ENCODE peak calls at places on chromosome 19, in nine cellular contexts. K, Y, B, C, R, Q, H, A and Z are unnamed samples.

GRCh38 chr19:54188224-54188871 is 1.0 kb downstream of the MBOAT7 start:
- DNase-seq in K (no peak), Y (no peak), B (peak), C (no peak), R (peak), Q (no peak), H (no peak), A (no peak), Z (no peak)

GRCh38 chr19:30221176-30221575 is 151.0 kb upstream of the ZNF536 start:
- DNase-seq in K (no peak), Y (no peak), B (no peak), C (no peak), R (no peak), Q (no peak), H (no peak), A (no peak), Z (no peak)

GRCh38 chr19:15251010-15251748 is 18.9 kb upstream of the EPHX3 start:
- DNase-seq in K (no peak), Y (peak), B (peak), C (no peak), R (no peak), Q (no peak), H (no peak), A (no peak), Z (no peak)

GRCh38 chr19:29121684-29122083 is 91.3 kb downstream of the UQCRFS1 start:
- DNase-seq in K (peak), Y (no peak), B (peak), C (no peak), R (no peak), Q (no peak), H (no peak), A (no peak), Z (no peak)

GRCh38 chr19:5113101-5113557 is 144.2 kb downstream of the KDM4B start:
- DNase-seq in K (no peak), Y (no peak), B (no peak), C (no peak), R (no peak), Q (no peak), H (no peak), A (no peak), Z (no peak)

GRCh38 chr19:5952193-5953033 is 25.5 kb downstream of the RANBP3 start:
- DNase-seq in K (no peak), Y (no peak), B (no peak), C (no peak), R (no peak), Q (no peak), H (no peak), A (no peak), Z (no peak)

GRCh38 chr19:6038634-6039405 is 60.9 kb upstream of the RANBP3 start:
- DNase-seq in K (no peak), Y (no peak), B (peak), C (peak), R (no peak), Q (no peak), H (no peak), A (no peak), Z (peak)

GRCh38 chr19:55273978-55274707 is 5.8 kb downstream of the HSPBP1 start:
- DNase-seq in K (no peak), Y (no peak), B (no peak), C (no peak), R (no peak), Q (no peak), H (no peak), A (no peak), Z (no peak)

GRCh38 chr19:15300533-15301194 is 31.7 kb downstream of the BRD4 start:
- DNase-seq in K (no peak), Y (no peak), B (no peak), C (no peak), R (no peak), Q (no peak), H (no peak), A (no peak), Z (no peak)

GRCh38 chr19:3383121-3383722 is 16.8 kb downstream of the NFIC start:
- DNase-seq in K (peak), Y (peak), B (peak), C (no peak), R (no peak), Q (no peak), H (no peak), A (no peak), Z (no peak)

GRCh38 chr19:45071969-45072790 is 4.1 kb downstream of the ZNF296 start:
- DNase-seq in K (no peak), Y (no peak), B (no peak), C (peak), R (no peak), Q (no peak), H (no peak), A (peak), Z (no peak)

GRCh38 chr19:29886535-29886934 is 55.5 kb upstream of the URI1 start:
- DNase-seq in K (no peak), Y (no peak), B (no peak), C (no peak), R (peak), Q (no peak), H (no peak), A (peak), Z (no peak)

GRCh38 chr19:40933025-40933424 is 51.0 kb upstream of the CYP2A7 start:
- DNase-seq in K (no peak), Y (no peak), B (no peak), C (no peak), R (no peak), Q (no peak), H (no peak), A (no peak), Z (no peak)

GRCh38 chr19:37986048-37986750 is 79.2 kb downstream of the SIPA1L3 start:
- DNase-seq in K (no peak), Y (no peak), B (no peak), C (no peak), R (peak), Q (peak), H (no peak), A (no peak), Z (no peak)

GRCh38 chr19:3893509-3894179 is 13.2 kb downstream of the ATCAY start:
- DNase-seq in K (no peak), Y (no peak), B (no peak), C (no peak), R (no peak), Q (no peak), H (no peak), A (peak), Z (no peak)

GRCh38 chr19:52007436-52007804 is 591 bp downstream of the ZNF615 start:
- DNase-seq in K (peak), Y (no peak), B (no peak), C (no peak), R (no peak), Q (no peak), H (no peak), A (no peak), Z (no peak)

GRCh38 chr19:4657835-4658234 is 12.3 kb downstream of the MYDGF start:
- DNase-seq in K (no peak), Y (no peak), B (no peak), C (no peak), R (no peak), Q (no peak), H (no peak), A (no peak), Z (no peak)

GRCh38 chr19:14113762-14114414 is 3.7 kb downstream of the PRKACA start:
- DNase-seq in K (no peak), Y (peak), B (peak), C (no peak), R (peak), Q (no peak), H (no peak), A (no peak), Z (no peak)

GRCh38 chr19:41192574-41193419 is at the start of gene CYP2S1:
- DNase-seq in K (no peak), Y (no peak), B (no peak), C (no peak), R (peak), Q (no peak), H (no peak), A (peak), Z (no peak)

GRCh38 chr19:5993516-5994406 is 15.8 kb upstream of the RANBP3 start:
- DNase-seq in K (no peak), Y (peak), B (peak), C (no peak), R (no peak), Q (peak), H (no peak), A (peak), Z (no peak)

GRCh38 chr19:33435706-33436359 is 62.3 kb downstream of the CEBPG start:
- DNase-seq in K (no peak), Y (no peak), B (no peak), C (no peak), R (no peak), Q (no peak), H (no peak), A (no peak), Z (no peak)

GRCh38 chr19:41478875-41479756 is 36.2 kb downstream of the ERICH4 start:
- DNase-seq in K (no peak), Y (no peak), B (no peak), C (no peak), R (no peak), Q (no peak), H (no peak), A (no peak), Z (no peak)

GRCh38 chr19:18322318-18322758 is 538 bp downstream of the LSM4 start:
- DNase-seq in K (no peak), Y (peak), B (no peak), C (no peak), R (peak), Q (peak), H (no peak), A (peak), Z (no peak)

GRCh38 chr19:16076958-16077611 is 790 bp downstream of the TPM4 start:
- DNase-seq in K (peak), Y (peak), B (no peak), C (peak), R (peak), Q (peak), H (no peak), A (peak), Z (no peak)

GRCh38 chr19:42850981-42851717 is 28.4 kb downstream of the PSG1 start:
- DNase-seq in K (peak), Y (no peak), B (peak), C (no peak), R (peak), Q (peak), H (no peak), A (no peak), Z (no peak)

GRCh38 chr19:772730-773436 is 22.0 kb downstream of the MISP start:
- DNase-seq in K (no peak), Y (no peak), B (no peak), C (no peak), R (no peak), Q (peak), H (no peak), A (no peak), Z (no peak)

GRCh38 chr19:21698215-21698614 is 69.2 kb downstream of the ZNF100 start:
- DNase-seq in K (peak), Y (no peak), B (no peak), C (no peak), R (no peak), Q (no peak), H (no peak), A (no peak), Z (no peak)

GRCh38 chr19:42601811-42602443 is 7.2 kb upstream of the CEACAM8 start:
- DNase-seq in K (no peak), Y (no peak), B (no peak), C (no peak), R (no peak), Q (no peak), H (no peak), A (no peak), Z (no peak)

GRCh38 chr19:58551577-58552471 is 3.1 kb downstream of the CHMP2A start:
- DNase-seq in K (no peak), Y (no peak), B (peak), C (no peak), R (no peak), Q (no peak), H (no peak), A (no peak), Z (no peak)

GRCh38 chr19:41430907-41431306 is 3.7 kb upstream of the B3GNT8 start:
- DNase-seq in K (no peak), Y (no peak), B (no peak), C (no peak), R (no peak), Q (no peak), H (no peak), A (no peak), Z (no peak)

GRCh38 chr19:2711175-2711936 is 8.9 kb upstream of the GNG7 start:
- DNase-seq in K (no peak), Y (no peak), B (no peak), C (no peak), R (peak), Q (no peak), H (no peak), A (no peak), Z (no peak)

GRCh38 chr19:7603919-7604318 is 8.3 kb downstream of the CAMSAP3 start:
- DNase-seq in K (no peak), Y (no peak), B (no peak), C (no peak), R (no peak), Q (no peak), H (no peak), A (no peak), Z (no peak)

GRCh38 chr19:11984986-11985385 is 20.1 kb downstream of the ZNF763 start:
- DNase-seq in K (no peak), Y (no peak), B (no peak), C (no peak), R (no peak), Q (no peak), H (no peak), A (no peak), Z (no peak)

GRCh38 chr19:41872775-41873647 is 4.1 kb upstream of the CD79A start:
- DNase-seq in K (no peak), Y (peak), B (peak), C (peak), R (peak), Q (peak), H (no peak), A (peak), Z (no peak)

GRCh38 chr19:29630661-29631060 is 24.6 kb downstream of the POP4 start:
- DNase-seq in K (no peak), Y (no peak), B (no peak), C (no peak), R (peak), Q (no peak), H (no peak), A (no peak), Z (no peak)

GRCh38 chr19:3683866-3684816 is 16.1 kb downstream of the PIP5K1C start:
- DNase-seq in K (no peak), Y (no peak), B (no peak), C (no peak), R (no peak), Q (no peak), H (no peak), A (no peak), Z (peak)

GRCh38 chr19:15452111-15453047 is 2.6 kb upstream of the WIZ start:
- DNase-seq in K (peak), Y (peak), B (peak), C (peak), R (peak), Q (peak), H (no peak), A (peak), Z (no peak)

GRCh38 chr19:13054605-13055212 is 47.9 kb downstream of the LYL1 start:
- DNase-seq in K (peak), Y (no peak), B (no peak), C (no peak), R (no peak), Q (no peak), H (no peak), A (no peak), Z (no peak)

GRCh38 chr19:13051581-13052165 is 51.0 kb downstream of the LYL1 start:
- DNase-seq in K (peak), Y (peak), B (no peak), C (peak), R (peak), Q (peak), H (no peak), A (peak), Z (no peak)

GRCh38 chr19:13052447-13053232 is 50.0 kb downstream of the LYL1 start:
- DNase-seq in K (no peak), Y (no peak), B (no peak), C (no peak), R (no peak), Q (no peak), H (no peak), A (no peak), Z (no peak)

GRCh38 chr19:13053761-13054604 is 48.7 kb downstream of the LYL1 start:
- DNase-seq in K (peak), Y (peak), B (peak), C (peak), R (peak), Q (peak), H (no peak), A (peak), Z (no peak)

DNA sequence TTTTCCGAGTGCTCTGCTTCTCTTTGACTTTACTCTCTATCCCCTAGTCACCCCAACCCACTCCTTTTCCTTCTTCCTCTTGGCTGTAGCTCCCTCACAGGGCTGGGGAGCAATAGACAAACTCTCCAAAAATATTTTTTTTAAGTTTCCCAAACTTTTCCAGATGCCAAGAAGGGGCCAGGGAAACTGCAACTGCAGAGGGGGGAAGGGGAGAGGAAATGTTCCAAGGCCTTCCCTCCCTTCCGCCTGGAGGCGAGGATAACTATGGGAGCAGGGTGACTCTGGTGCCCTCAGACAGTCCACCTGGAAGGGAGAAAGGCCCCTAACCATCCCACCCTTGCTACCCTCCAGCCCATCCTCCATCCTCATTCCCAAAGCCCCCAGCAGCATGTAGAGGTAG is 49.4 kb downstream of the LYL1 start:
- DNase-seq in K (no peak), Y (no peak), B (no peak), C (no peak), R (no peak), Q (no peak), H (no peak), A (no peak), Z (no peak)
- TF ChIP-seq POLR2A in K (no peak), Y (no peak), B (no peak), C (no peak), R (no peak), Q (no peak), H (no peak), A (no peak), Z (no peak)

GRCh38 chr19:50333737-50334617 is 4.8 kb upstream of the KCNC3 start:
- DNase-seq in K (peak), Y (peak), B (peak), C (peak), R (peak), Q (peak), H (no peak), A (peak), Z (peak)

GRCh38 chr19:50332264-50333038 is 3.3 kb upstream of the KCNC3 start:
- DNase-seq in K (no peak), Y (peak), B (no peak), C (no peak), R (no peak), Q (peak), H (no peak), A (no peak), Z (no peak)

GRCh38 chr19:50333235-50333736 is 4.1 kb upstream of the KCNC3 start:
- DNase-seq in K (peak), Y (peak), B (peak), C (peak), R (peak), Q (peak), H (peak), A (peak), Z (peak)

GRCh38 chr19:50332014-50332263 is 2.8 kb upstream of the KCNC3 start:
- DNase-seq in K (no peak), Y (no peak), B (no peak), C (no peak), R (no peak), Q (no peak), H (no peak), A (no peak), Z (peak)

DNA sequence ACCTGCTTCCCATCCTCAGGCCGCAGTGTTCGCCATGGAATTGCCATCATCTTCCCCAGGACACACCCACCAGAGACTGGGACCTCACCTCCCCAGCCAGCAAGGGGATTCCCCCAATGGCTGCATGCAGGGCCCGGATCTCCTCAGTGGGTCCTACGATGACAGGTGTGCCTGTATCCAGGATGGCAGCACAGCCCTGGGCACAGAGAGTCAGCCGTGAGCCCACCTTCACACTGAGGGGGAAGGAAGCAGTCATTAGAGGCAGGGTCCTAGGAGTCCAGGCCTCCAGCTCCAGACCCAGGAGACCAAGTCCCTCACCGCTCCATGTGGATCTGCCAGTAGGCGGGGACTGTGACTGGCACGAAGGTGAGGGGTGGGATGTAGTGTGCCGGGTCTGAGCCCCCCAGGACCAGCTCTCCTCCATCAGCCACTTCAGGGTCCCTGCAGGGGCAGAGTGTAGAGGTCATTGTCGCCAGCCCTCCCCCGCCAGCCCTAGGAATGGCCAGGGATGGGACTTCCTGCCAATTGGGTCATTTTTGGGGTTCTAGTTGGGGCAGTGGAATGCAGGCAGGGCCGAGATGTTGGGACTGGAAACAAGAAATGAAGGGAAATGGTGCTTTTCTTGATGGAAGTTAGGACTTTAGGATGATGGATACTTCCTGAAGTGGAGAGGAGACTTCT is 5.7 kb upstream of the KCNC3 start:
- DNase-seq in K (no peak), Y (no peak), B (no peak), C (no peak), R (no peak), Q (no peak), H (no peak), A (no peak), Z (no peak)
- TF ChIP-seq POLR2A in K (no peak), Y (no peak), B (no peak), C (no peak), R (no peak), Q (no peak), H (no peak), A (no peak), Z (no peak)

GRCh38 chr19:17303167-17303939 is at the start of gene ABHD8:
- DNase-seq in K (peak), Y (peak), B (peak), C (peak), R (peak), Q (peak), H (peak), A (peak), Z (peak)
- TF ChIP-seq POLR2A in K (no peak), Y (no peak), B (peak), C (peak), R (no peak), Q (peak), H (peak), A (no peak), Z (no peak)

DNA sequence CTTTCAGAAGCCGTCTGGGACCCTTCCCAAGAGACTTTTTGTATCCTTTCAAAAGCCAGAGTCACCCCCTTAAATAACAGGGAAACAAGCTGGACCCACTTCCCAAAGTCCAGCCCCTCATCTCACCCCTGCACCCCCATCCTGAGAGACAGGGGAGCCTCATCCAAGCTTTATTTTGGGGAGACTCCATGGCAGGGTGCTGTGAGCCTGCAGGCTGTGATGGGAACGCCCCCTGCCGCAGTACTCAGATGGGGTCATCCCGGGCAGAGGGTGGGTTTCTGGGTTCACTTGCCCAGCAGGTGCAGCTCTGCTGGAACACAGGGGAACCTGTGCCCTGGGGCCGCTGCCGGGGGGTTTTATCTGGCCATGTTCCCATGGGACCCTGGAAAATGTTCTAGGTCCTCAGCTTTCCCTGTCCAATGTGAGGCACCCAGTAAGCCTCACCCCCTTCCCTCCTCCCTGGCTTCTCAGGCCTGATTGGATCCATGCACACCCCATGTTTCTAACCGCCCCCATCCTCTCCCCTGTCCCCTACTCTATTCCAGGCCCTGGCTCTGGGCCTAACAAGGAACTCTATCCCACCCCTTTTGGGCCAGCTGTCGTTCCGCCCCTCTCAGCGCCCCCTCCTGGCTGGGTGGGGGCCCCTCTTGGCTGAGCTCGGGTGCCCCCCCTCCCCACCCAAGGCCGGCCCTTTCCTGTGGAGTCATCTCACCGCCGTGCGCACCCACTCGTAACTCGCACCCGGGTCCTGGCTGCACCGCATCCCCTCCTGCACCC is 1.0 kb downstream of the HIF3A start:
- DNase-seq in K (peak), Y (peak), B (peak), C (peak), R (peak), Q (peak), H (no peak), A (peak), Z (no peak)
- TF ChIP-seq POLR2A in K (no peak), Y (no peak), B (no peak), C (no peak), R (no peak), Q (no peak), H (peak), A (no peak), Z (no peak)

GRCh38 chr19:10928563-10929401 is at the start of the genes TIMM29 and YIPF2:
- DNase-seq in K (peak), Y (peak), B (peak), C (peak), R (peak), Q (peak), H (peak), A (peak), Z (peak)
- TF ChIP-seq POLR2A in K (no peak), Y (no peak), B (peak), C (peak), R (peak), Q (peak), H (peak), A (no peak), Z (peak)

GRCh38 chr19:19342086-19343015 is 21.7 kb downstream of the MAU2 start:
- DNase-seq in K (no peak), Y (peak), B (peak), C (peak), R (peak), Q (peak), H (no peak), A (peak), Z (peak)
- TF ChIP-seq POLR2A in K (no peak), Y (no peak), B (no peak), C (no peak), R (no peak), Q (no peak), H (no peak), A (no peak), Z (peak)